ENCODE peak calls at places on chromosomes 1 and 21, in six cellular contexts. Y, V, L, H, D and E are unnamed samples.

GRCh38 chr1:99566290-99567021 is 79.5 kb upstream of the PALMD start:
- DNase-seq in V (no peak), L (no peak), H (no peak), D (no peak), Y (no peak), E (peak)

GRCh38 chr21:44006017-44006624 is 6.0 kb upstream of the TRAPPC10 start:
- DNase-seq in Y (no peak), V (peak), L (no peak), H (no peak), D (peak), E (peak)

GRCh38 chr1:9659328-9659727 is 7.8 kb downstream of the PIK3CD start:
- DNase-seq in V (peak), Y (no peak), L (no peak), H (no peak), D (peak), E (peak)

GRCh38 chr1:203915811-203916210 is 54.4 kb downstream of the SNRPE start:
- DNase-seq in D (peak), L (no peak), Y (no peak), H (no peak), V (peak), E (no peak)

GRCh38 chr1:154686507-154686906 is 78.5 kb upstream of the ADAR start:
- DNase-seq in L (no peak), V (no peak), H (no peak), D (no peak), Y (no peak), E (no peak)

GRCh38 chr1:24991242-24992037 is 61.4 kb upstream of the RUNX3 start:
- DNase-seq in Y (no peak), V (no peak), L (no peak), H (no peak), D (no peak), E (no peak)

GRCh38 chr1:112714313-112715263 is 544 bp downstream of the PPM1J start:
- DNase-seq in L (peak), D (no peak), Y (no peak), H (no peak), V (no peak), E (no peak)

GRCh38 chr1:200260587-200261335 is 149.1 kb downstream of the ZNF281 start:
- DNase-seq in Y (no peak), H (no peak), D (no peak), V (no peak), L (no peak), E (no peak)

GRCh38 chr1:1920608-1921458 is 1.8 kb upstream of the TMEM52 start:
- DNase-seq in L (peak), Y (no peak), V (no peak), H (no peak), D (no peak), E (no peak)

GRCh38 chr1:198449727-198450433 is 90.6 kb downstream of the ATP6V1G3 start:
- DNase-seq in V (peak), H (no peak), Y (no peak), D (peak), L (no peak), E (peak)

GRCh38 chr1:210234254-210234747 is 1.7 kb downstream of the SERTAD4 start:
- DNase-seq in L (peak), D (no peak), V (no peak), Y (peak), H (no peak), E (peak)

GRCh38 chr1:232613752-232614381 is 16.1 kb downstream of the SIPA1L2 start:
- DNase-seq in V (peak), Y (no peak), H (no peak), D (peak), L (no peak), E (no peak)

GRCh38 chr1:203152158-203153034 is 23.2 kb downstream of the MYBPH start:
- DNase-seq in D (peak), V (peak), H (peak), Y (peak), L (peak), E (peak)

GRCh38 chr1:34898220-34898820 is 31.1 kb downstream of the DLGAP3 start:
- DNase-seq in D (no peak), H (no peak), L (no peak), V (no peak), Y (no peak), E (no peak)

GRCh38 chr1:115545791-115546733 is 95.7 kb upstream of the VANGL1 start:
- DNase-seq in Y (peak), L (peak), D (peak), V (peak), H (no peak), E (peak)

GRCh38 chr21:31909153-31909771 is 36.4 kb downstream of the HUNK start:
- DNase-seq in V (peak), Y (peak), D (no peak), H (peak), L (no peak), E (peak)

GRCh38 chr1:76080552-76081093 is 6.1 kb downstream of the ST6GALNAC3 start:
- DNase-seq in Y (no peak), L (no peak), V (no peak), D (no peak), H (no peak), E (no peak)

GRCh38 chr1:87796521-87796920 is 467.8 kb downstream of the LMO4 start:
- DNase-seq in L (no peak), Y (no peak), H (no peak), V (no peak), D (no peak), E (peak)

GRCh38 chr1:25695066-25695990 is 78.7 kb downstream of the MAN1C1 start:
- DNase-seq in Y (peak), L (peak), D (peak), V (peak), H (no peak), E (peak)

GRCh38 chr21:26554365-26554764 is 18.7 kb downstream of the CYYR1 start:
- DNase-seq in D (no peak), H (no peak), Y (no peak), V (no peak), L (no peak), E (no peak)

GRCh38 chr21:29719561-29719960 is 220.2 kb downstream of the GRIK1 start:
- DNase-seq in L (no peak), V (no peak), D (no peak), H (no peak), Y (no peak), E (no peak)

GRCh38 chr1:176691251-176692228 is 228.6 kb downstream of the PAPPA2 start:
- DNase-seq in V (peak), L (peak), H (peak), D (peak), Y (peak), E (peak)

GRCh38 chr1:57839067-57839466 is 415.2 kb upstream of the DAB1 start:
- DNase-seq in L (no peak), H (no peak), Y (no peak), D (no peak), V (no peak), E (no peak)

GRCh38 chr1:198220428-198220827 is 63.6 kb downstream of the NEK7 start:
- DNase-seq in Y (no peak), H (no peak), V (peak), L (no peak), D (no peak), E (peak)

GRCh38 chr1:211529011-211529410 is 37.0 kb upstream of the RD3 start:
- DNase-seq in V (no peak), H (no peak), Y (no peak), D (no peak), L (no peak), E (no peak)

GRCh38 chr1:211527888-211528287 is 35.9 kb upstream of the RD3 start:
- DNase-seq in H (no peak), L (no peak), D (no peak), V (no peak), Y (no peak), E (no peak)

GRCh38 chr1:211526101-211526500 is 34.1 kb upstream of the RD3 start:
- DNase-seq in D (no peak), Y (no peak), L (no peak), H (no peak), V (no peak), E (no peak)

GRCh38 chr1:211525101-211525676 is 33.2 kb upstream of the RD3 start:
- DNase-seq in H (no peak), V (no peak), Y (peak), L (no peak), D (no peak), E (no peak)

DNA sequence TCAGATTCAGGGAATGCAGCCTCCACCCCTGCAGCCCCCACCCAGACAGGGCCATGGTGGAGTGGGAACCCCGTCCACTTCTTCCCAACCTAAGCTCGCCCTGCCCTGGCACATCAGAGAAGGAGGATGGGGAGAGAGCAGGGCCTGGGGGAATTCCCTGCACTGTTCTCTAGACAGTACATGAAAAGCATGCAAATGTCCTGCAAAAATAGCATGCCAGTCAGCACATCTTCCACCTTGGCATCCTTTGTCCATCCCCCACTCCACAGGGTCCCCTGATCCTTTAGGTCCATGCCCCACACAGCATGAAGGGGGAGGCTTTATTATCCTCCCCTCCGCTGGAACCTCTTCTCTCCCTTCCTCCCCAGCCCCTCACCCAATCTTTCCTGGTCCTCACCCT is 35.0 kb upstream of the RD3 start:
- DNase-seq in Y (no peak), L (no peak), H (no peak), D (no peak), V (no peak), E (no peak)
- H3K4ac ChIP-seq in Y (no peak), L (no peak), H (no peak), D (no peak), V (no peak), E (no peak)

GRCh38 chr1:160664573-160665051 is 17.8 kb upstream of the SLAMF1 start:
- DNase-seq in D (no peak), L (no peak), V (no peak), Y (no peak), H (no peak), E (no peak)
- H3K4ac ChIP-seq in D (no peak), L (no peak), V (no peak), Y (peak), H (no peak), E (no peak)

DNA sequence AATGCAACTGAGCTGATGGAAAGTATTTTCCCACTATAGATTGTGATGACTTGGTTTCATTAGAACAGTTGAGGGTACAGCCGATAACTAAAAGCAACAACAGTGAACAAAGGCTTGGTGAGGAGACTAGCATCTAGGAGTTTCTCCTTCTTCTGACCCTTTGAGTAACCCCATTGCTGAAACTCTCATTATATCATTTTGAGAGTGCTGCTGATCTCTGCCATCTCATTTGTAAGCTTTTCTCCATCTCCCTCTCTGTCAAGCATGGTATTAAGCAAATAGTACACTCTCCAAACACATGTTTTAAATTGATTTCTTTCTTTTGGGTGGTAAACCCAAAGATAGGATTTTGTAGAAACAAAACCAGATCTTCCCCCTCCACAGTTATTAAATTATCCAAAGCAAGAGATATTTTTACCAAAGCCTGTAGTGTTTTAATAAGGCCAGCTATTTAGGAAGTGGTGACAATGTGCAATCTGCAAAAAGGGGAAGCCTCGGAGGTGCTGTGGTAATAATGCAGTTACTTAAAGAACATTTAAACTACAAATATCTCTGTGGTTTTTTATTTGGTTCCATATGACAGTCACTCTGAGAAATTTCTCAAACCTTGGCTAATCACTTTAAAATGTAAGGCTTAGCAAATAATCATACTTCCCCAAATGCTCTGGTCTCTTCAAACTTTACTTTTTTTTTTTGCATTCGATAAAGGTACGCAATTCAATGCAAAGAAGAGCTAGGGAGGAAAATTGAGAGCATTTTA is 287.5 kb downstream of the HLX start:
- DNase-seq in D (no peak), H (no peak), V (no peak), Y (no peak), L (no peak), E (peak)
- H3K4ac ChIP-seq in D (no peak), H (no peak), V (no peak), Y (no peak), L (no peak), E (no peak)

DNA sequence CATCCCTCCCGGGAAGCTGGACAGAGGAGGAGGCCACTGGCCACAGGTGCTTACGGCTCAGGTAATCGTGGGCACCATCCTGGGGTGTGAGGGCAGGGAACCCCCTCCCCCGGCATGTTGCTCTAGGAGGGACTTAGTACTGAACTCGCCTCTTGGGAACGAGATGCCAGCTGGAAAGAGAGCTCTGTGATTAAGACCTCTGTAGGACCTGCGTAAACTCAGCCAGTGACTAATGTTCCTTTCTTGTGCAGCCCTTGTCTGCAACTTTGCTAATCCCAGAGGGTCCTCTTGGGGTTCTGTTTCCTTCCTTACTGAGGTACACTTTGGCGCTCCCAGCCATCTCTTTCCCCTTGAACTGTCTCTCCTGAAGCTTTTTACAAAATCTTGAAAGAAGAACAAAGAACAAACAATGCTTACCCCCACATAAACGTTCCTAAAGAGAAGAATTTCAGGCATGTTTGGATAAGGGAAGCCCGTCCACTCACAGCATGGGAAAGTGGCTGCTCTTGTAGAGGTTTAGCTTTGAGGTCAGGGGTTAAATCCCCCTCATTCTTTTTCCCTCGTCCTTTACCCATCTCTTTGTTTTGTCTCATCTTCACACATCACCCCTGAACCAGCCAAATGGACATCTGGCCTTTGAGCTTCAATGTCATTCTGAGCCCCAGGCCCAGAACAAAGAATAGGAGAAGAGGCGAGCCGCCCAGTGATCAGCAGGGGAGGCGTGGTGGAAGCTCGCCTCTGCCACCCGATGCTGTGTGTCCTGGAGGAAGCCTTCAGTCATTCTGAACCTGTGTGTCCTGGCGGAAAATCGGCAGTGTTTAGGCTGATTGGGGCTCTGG is 37.4 kb downstream of the CITED4 start:
- DNase-seq in V (peak), Y (peak), L (no peak), H (peak), D (peak), E (peak)
- H3K4ac ChIP-seq in V (peak), Y (no peak), L (no peak), H (peak), D (peak), E (no peak)

GRCh38 chr1:78061825-78062523 is 16.2 kb downstream of the GIPC2 start:
- DNase-seq in L (no peak), Y (no peak), V (peak), D (no peak), H (no peak), E (no peak)
- H3K4ac ChIP-seq in L (no peak), Y (no peak), V (no peak), D (no peak), H (no peak), E (no peak)

GRCh38 chr1:248857749-248858095 is 1.2 kb downstream of the ZNF692 start:
- DNase-seq in D (no peak), L (no peak), V (no peak), Y (no peak), H (no peak), E (no peak)
- H3K4ac ChIP-seq in D (peak), L (no peak), V (peak), Y (no peak), H (peak), E (peak)